ENCODE peak calls at places on chromosomes 3 and 15, in four cellular contexts. O is prostate gland, B is breast epithelium, L is suprapubic skin. Q is an unnamed sample.

GRCh38 chr15:77819841-77820728 is 187.4 kb upstream of the LINGO1 start:
- DNase-seq in L (no peak), O (no peak), B (no peak), Q (no peak)

GRCh38 chr15:78763111-78763795 is 48.0 kb downstream of the ADAMTS7 start:
- DNase-seq in O (no peak), L (peak; percentile 53), B (no peak), Q (no peak)

GRCh38 chr3:71156062-71156665 is 427.4 kb downstream of the FOXP1 start:
- DNase-seq in B (no peak), L (no peak), O (no peak), Q (no peak)

GRCh38 chr3:115239717-115240116 is 92.6 kb upstream of the ZBTB20 start:
- DNase-seq in O (no peak), L (peak; percentile 62), B (no peak), Q (peak; percentile 41)

GRCh38 chr3:105367406-105368213 is 901 bp downstream of the ALCAM start:
- DNase-seq in B (peak; percentile 55), O (peak; percentile 61), L (peak; percentile 82), Q (peak; percentile 38)

GRCh38 chr15:43903864-43904290 is 77.1 kb downstream of the WDR76 start:
- DNase-seq in O (peak; percentile 25), B (no peak), L (no peak), Q (peak; percentile 76)

GRCh38 chr15:89808160-89808870 is 6.3 kb downstream of the ANPEP start:
- DNase-seq in B (no peak), O (no peak), L (peak; percentile 51), Q (no peak)

GRCh38 chr3:114456742-114457141 is 162.9 kb downstream of the TIGIT start:
- DNase-seq in L (no peak), O (no peak), B (no peak), Q (no peak)

GRCh38 chr15:80801891-80802680 is 22.9 kb downstream of the CEMIP start:
- DNase-seq in L (no peak), B (no peak), O (no peak), Q (no peak)

GRCh38 chr3:123489400-123490004 is 40.6 kb upstream of the ADCY5 start:
- DNase-seq in L (no peak), B (peak; percentile 68), O (peak; percentile 31), Q (peak; percentile 92)

GRCh38 chr15:44215594-44215993 is 20.5 kb upstream of the FRMD5 start:
- DNase-seq in O (no peak), B (no peak), L (no peak), Q (no peak)

GRCh38 chr3:104066658-104067057 is 1300.1 kb upstream of the ALCAM start:
- DNase-seq in L (no peak), B (no peak), O (no peak), Q (no peak)

GRCh38 chr3:139299261-139300132 is 44.3 kb upstream of the MRPS22 start:
- DNase-seq in O (no peak), L (no peak), B (no peak), Q (no peak)

GRCh38 chr3:139302084-139302800 is 41.6 kb upstream of the MRPS22 start:
- DNase-seq in L (peak; percentile 79), B (peak; percentile 33), O (no peak), Q (no peak)

GRCh38 chr3:139301183-139301582 is 42.6 kb upstream of the MRPS22 start:
- DNase-seq in O (no peak), L (no peak), B (no peak), Q (no peak)

GRCh38 chr3:139301654-139302053 is 42.2 kb upstream of the MRPS22 start:
- DNase-seq in B (no peak), L (no peak), O (no peak), Q (no peak)

GRCh38 chr3:139300416-139300815 is 43.4 kb upstream of the MRPS22 start:
- DNase-seq in L (no peak), O (no peak), B (no peak), Q (no peak)
- H3K27ac ChIP-seq in L (no peak overlapping the region), O (no peak overlapping the region), B (no peak overlapping the region), Q (no peak overlapping the region)

DNA sequence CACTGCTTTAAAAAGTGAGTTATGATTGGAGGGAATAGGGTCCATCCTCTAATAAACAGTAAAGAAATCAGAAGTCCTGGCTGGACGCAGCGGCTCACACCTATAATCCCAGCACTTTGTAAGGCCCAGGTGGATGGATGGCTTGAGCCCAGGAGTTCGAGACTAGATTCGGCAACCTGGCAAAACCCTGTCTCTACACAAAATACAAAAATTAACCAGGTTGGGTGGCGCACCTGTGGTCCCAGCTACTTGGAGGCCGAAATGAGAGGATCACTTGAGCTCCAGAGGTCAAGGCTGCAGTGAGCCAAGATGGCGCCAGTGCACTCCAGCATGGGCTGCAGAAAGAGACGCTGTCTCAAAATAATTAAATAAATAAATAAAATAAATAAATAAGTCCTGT is 171.2 kb downstream of the POTEB3 start:
- DNase-seq in B (no peak), O (no peak), L (no peak), Q (no peak)
- H3K9me3 ChIP-seq in B (no peaks in the 10 kb centered on the region), O (no peaks in the 10 kb centered on the region), L (no peaks in the 10 kb centered on the region), Q (no peaks in the 10 kb centered on the region)

GRCh38 chr15:40906101-40906946 is 12.1 kb downstream of the VPS18 start:
- DNase-seq in O (peak; percentile 83), B (peak; percentile 88), L (peak; percentile 91), Q (peak; percentile 62)
- TF ChIP-seq POLR2A in O (no peak), B (no peak), L (no peak), Q (no peak)

DNA sequence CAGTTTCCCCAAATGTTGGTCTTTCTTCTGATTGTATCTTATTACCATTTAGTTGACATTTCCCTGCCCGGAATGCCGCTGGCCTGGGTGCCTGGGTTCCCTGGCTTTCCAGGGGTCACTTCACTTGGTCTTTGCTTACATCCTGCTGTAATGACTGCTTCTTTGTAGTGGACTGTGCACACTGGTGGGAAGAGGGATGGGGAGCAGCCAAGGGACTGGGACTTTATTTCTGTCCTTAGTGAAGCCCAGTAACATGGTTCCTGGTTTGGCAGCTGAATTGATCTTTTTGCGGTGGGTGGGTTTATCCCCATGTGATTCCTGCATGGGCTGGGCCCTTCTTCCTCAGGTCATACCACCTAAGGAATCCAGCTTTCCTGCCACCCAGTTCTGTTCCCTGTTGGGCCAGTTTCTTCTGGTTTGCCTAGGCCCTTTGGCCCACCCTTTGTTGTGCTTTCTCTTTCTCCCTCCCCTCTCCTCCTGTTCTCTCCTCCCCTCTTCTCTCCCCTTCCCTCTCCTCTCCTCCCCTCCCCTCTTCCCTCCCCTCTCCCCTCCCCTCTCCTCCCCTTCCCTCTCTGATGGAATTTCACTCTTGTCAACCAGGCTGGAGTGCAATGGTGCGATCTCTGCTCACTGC is 41.9 kb downstream of the TRIM71 start:
- DNase-seq in O (no peak), B (no peak), L (no peak), Q (no peak)
- H3K27ac ChIP-seq in O (no peak overlapping the region), B (no peak overlapping the region), L (no peak overlapping the region), Q (no peak overlapping the region)

GRCh38 chr15:25716414-25717102 is 146.6 kb downstream of the ATP10A start:
- DNase-seq in O (no peak), B (no peak), L (no peak), Q (no peak)

GRCh38 chr15:25717116-25717755 is 145.9 kb downstream of the ATP10A start:
- DNase-seq in B (no peak), L (no peak), O (no peak), Q (no peak)

GRCh38 chr15:25718597-25718996 is 144.5 kb downstream of the ATP10A start:
- DNase-seq in L (no peak), B (no peak), O (no peak), Q (no peak)

GRCh38 chr15:25719101-25719985 is 143.8 kb downstream of the ATP10A start:
- DNase-seq in O (no peak), B (no peak), L (no peak), Q (no peak)

GRCh38 chr15:25717861-25718504 is 145.1 kb downstream of the ATP10A start:
- DNase-seq in B (no peak), O (no peak), L (no peak), Q (no peak)
- H3K9me3 ChIP-seq in B (no peaks in the 10 kb centered on the region), O (no peaks in the 10 kb centered on the region), L (no peaks in the 10 kb centered on the region), Q (no peaks in the 10 kb centered on the region)

GRCh38 chr3:160801386-160802118 is 45.5 kb downstream of the PPM1L start:
- DNase-seq in B (no peak), L (peak; percentile 80), O (no peak), Q (peak; percentile 24)
- TF ChIP-seq POLR2A in B (no peak), L (no peak), O (no peak), Q (no peak)

DNA sequence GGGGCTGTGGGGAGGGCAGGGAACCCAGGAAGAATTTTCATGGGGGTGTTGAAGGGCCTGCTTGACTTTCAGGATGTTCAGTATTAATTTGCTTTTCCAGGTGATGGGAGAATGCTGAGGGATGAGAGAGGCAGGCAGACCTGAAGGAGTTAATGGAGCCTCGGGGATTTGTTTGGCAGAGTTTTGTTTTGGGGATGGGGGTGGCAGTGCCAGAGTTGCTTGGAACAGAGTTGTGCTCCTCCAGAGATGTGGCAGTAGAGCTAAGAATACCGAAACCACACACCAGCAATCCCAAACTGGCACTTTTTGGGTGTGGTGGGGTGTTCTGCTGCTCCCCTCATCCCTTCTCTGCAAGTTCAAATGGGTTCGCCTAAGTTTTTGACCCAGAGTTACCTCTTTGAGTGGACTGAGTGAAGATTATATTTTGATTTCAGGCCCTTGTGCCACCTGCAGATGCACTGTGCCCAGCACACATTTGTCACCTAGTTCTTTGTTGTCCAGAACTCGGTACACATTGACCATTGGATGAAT is 1.6 kb downstream of the BOC start:
- DNase-seq in O (no peak), L (no peak), B (no peak), Q (no peak)
- H3K27ac ChIP-seq in O (peak overlapping the region; percentile 94), L (peak overlapping the region; percentile 95), B (peak overlapping the region; percentile 93), Q (peak overlapping the region; percentile 73)

GRCh38 chr15:27866505-27867165 is 232.5 kb downstream of the OCA2 start:
- DNase-seq in B (no peak), L (no peak), O (no peak), Q (no peak)

GRCh38 chr15:27865926-27866325 is 233.2 kb downstream of the OCA2 start:
- DNase-seq in O (no peak), L (no peak), B (no peak), Q (no peak)

GRCh38 chr15:27864076-27864475 is 235.0 kb downstream of the OCA2 start:
- DNase-seq in L (no peak), B (no peak), O (no peak), Q (no peak)

GRCh38 chr15:27864719-27865118 is 234.4 kb downstream of the OCA2 start:
- DNase-seq in O (no peak), L (no peak), B (no peak), Q (no peak)

GRCh38 chr15:27865323-27865922 is 233.7 kb downstream of the OCA2 start:
- DNase-seq in B (no peak), O (no peak), L (no peak), Q (no peak)
- H3K9me3 ChIP-seq in B (no peaks in the 10 kb centered on the region), O (no peaks in the 10 kb centered on the region), L (no peaks in the 10 kb centered on the region), Q (no peaks in the 10 kb centered on the region)

DNA sequence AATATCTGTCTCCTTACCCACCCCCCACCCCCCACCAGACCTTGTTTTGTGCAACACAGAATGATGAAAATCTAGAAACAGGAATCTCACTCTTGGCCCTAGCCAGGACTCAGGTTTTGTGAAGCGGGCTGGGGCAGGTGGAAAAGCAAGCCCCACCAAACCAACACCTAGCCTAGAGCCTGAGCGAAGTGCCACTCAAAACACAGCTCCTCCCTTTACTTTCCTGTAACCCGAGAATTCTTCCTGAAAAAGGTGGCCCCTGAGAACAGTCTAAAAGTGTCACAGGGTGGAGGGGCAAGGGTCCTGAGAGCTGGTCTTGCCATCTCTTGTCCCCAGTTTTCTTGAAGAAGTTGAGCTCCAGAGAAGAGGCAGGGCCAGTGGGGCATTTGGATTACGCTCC is 17.4 kb upstream of the RPUSD3 start:
- DNase-seq in B (no peak), L (no peak), O (no peak), Q (no peak)
- TF ChIP-seq POLR2A in B (no peak), L (no peak), O (no peak), Q (no peak)

Q was measured in tibial nerve.